ENCODE peak calls at places on chromosomes 5 and 9, in six cellular contexts. One of them, this sample, is unnamed.

GRCh38 chr5:172266071-172266675 is 17.4 kb downstream of the UBTD2 start:
- DNase-seq in A172: no peak
- DNase-seq in IMR-90: peak; percentile 25
- DNase-seq in effector memory CD4-positive, alpha-beta T cell: no peak
- DNase-seq in activated gamma-delta T cell treated with Interleukin-2 at 50 U/mL for 16 hours: no peak
- DNase-seq in stimulated activated CD8-positive, alpha-beta memory T cell treated with anti-CD3 and anti-CD28 coated beads, Interleukin-15, amount 100 ng/mL, for 24 hours: no peak
- DNase-seq in this sample: no peak

GRCh38 chr5:12316812-12317211 is 412.6 kb upstream of the CTNND2 start:
- DNase-seq in IMR-90: no peak
- DNase-seq in A172: no peak
- DNase-seq in activated gamma-delta T cell treated with Interleukin-2 at 50 U/mL for 16 hours: no peak
- DNase-seq in effector memory CD4-positive, alpha-beta T cell: no peak
- DNase-seq in stimulated activated CD8-positive, alpha-beta memory T cell treated with anti-CD3 and anti-CD28 coated beads, Interleukin-15, amount 100 ng/mL, for 24 hours: no peak
- DNase-seq in this sample: no peak

GRCh38 chr9:100213730-100214477 is 114.9 kb downstream of the INVS start:
- DNase-seq in stimulated activated CD8-positive, alpha-beta memory T cell treated with anti-CD3 and anti-CD28 coated beads, Interleukin-15, amount 100 ng/mL, for 24 hours: no peak
- DNase-seq in IMR-90: peak; percentile 88
- DNase-seq in activated gamma-delta T cell treated with Interleukin-2 at 50 U/mL for 16 hours: no peak
- DNase-seq in A172: peak; percentile 38
- DNase-seq in effector memory CD4-positive, alpha-beta T cell: no peak
- DNase-seq in this sample: no peak

GRCh38 chr5:159385994-159386711 is 55.9 kb upstream of the IL12B start:
- DNase-seq in effector memory CD4-positive, alpha-beta T cell: no peak
- DNase-seq in A172: no peak
- DNase-seq in IMR-90: no peak
- DNase-seq in activated gamma-delta T cell treated with Interleukin-2 at 50 U/mL for 16 hours: no peak
- DNase-seq in stimulated activated CD8-positive, alpha-beta memory T cell treated with anti-CD3 and anti-CD28 coated beads, Interleukin-15, amount 100 ng/mL, for 24 hours: no peak
- DNase-seq in this sample: no peak

GRCh38 chr9:136527721-136528710 is 17.8 kb downstream of the NOTCH1 start:
- DNase-seq in effector memory CD4-positive, alpha-beta T cell: no peak
- DNase-seq in activated gamma-delta T cell treated with Interleukin-2 at 50 U/mL for 16 hours: no peak
- DNase-seq in A172: peak; percentile 52
- DNase-seq in stimulated activated CD8-positive, alpha-beta memory T cell treated with anti-CD3 and anti-CD28 coated beads, Interleukin-15, amount 100 ng/mL, for 24 hours: no peak
- DNase-seq in IMR-90: no peak
- DNase-seq in this sample: no peak

GRCh38 chr9:115553082-115553481 is 435.1 kb upstream of the TNC start:
- DNase-seq in IMR-90: no peak
- DNase-seq in stimulated activated CD8-positive, alpha-beta memory T cell treated with anti-CD3 and anti-CD28 coated beads, Interleukin-15, amount 100 ng/mL, for 24 hours: no peak
- DNase-seq in A172: no peak
- DNase-seq in activated gamma-delta T cell treated with Interleukin-2 at 50 U/mL for 16 hours: no peak
- DNase-seq in effector memory CD4-positive, alpha-beta T cell: no peak
- DNase-seq in this sample: no peak

GRCh38 chr5:56900858-56901578 is 8.4 kb upstream of the SETD9 start:
- DNase-seq in activated gamma-delta T cell treated with Interleukin-2 at 50 U/mL for 16 hours: peak; percentile 21
- DNase-seq in IMR-90: peak; percentile 38
- DNase-seq in stimulated activated CD8-positive, alpha-beta memory T cell treated with anti-CD3 and anti-CD28 coated beads, Interleukin-15, amount 100 ng/mL, for 24 hours: no peak
- DNase-seq in effector memory CD4-positive, alpha-beta T cell: peak; percentile 4
- DNase-seq in A172: peak; percentile 55
- DNase-seq in this sample: peak; percentile 52

GRCh38 chr5:1411099-1411498 is 34.1 kb downstream of the SLC6A3 start:
- DNase-seq in IMR-90: no peak
- DNase-seq in effector memory CD4-positive, alpha-beta T cell: no peak
- DNase-seq in activated gamma-delta T cell treated with Interleukin-2 at 50 U/mL for 16 hours: no peak
- DNase-seq in A172: no peak
- DNase-seq in stimulated activated CD8-positive, alpha-beta memory T cell treated with anti-CD3 and anti-CD28 coated beads, Interleukin-15, amount 100 ng/mL, for 24 hours: no peak
- DNase-seq in this sample: no peak

GRCh38 chr5:74394924-74395880 is 245.3 kb downstream of the ENC1 start:
- DNase-seq in stimulated activated CD8-positive, alpha-beta memory T cell treated with anti-CD3 and anti-CD28 coated beads, Interleukin-15, amount 100 ng/mL, for 24 hours: no peak
- DNase-seq in IMR-90: no peak
- DNase-seq in effector memory CD4-positive, alpha-beta T cell: no peak
- DNase-seq in activated gamma-delta T cell treated with Interleukin-2 at 50 U/mL for 16 hours: no peak
- DNase-seq in A172: peak; percentile 14
- DNase-seq in this sample: no peak

GRCh38 chr5:54551906-54552305 is 34.3 kb downstream of the SNX18 start:
- DNase-seq in A172: no peak
- DNase-seq in IMR-90: no peak
- DNase-seq in effector memory CD4-positive, alpha-beta T cell: no peak
- DNase-seq in activated gamma-delta T cell treated with Interleukin-2 at 50 U/mL for 16 hours: no peak
- DNase-seq in stimulated activated CD8-positive, alpha-beta memory T cell treated with anti-CD3 and anti-CD28 coated beads, Interleukin-15, amount 100 ng/mL, for 24 hours: no peak
- DNase-seq in this sample: no peak

GRCh38 chr5:34436761-34437501 is 219.2 kb upstream of the RAI14 start:
- DNase-seq in stimulated activated CD8-positive, alpha-beta memory T cell treated with anti-CD3 and anti-CD28 coated beads, Interleukin-15, amount 100 ng/mL, for 24 hours: no peak
- DNase-seq in A172: no peak
- DNase-seq in activated gamma-delta T cell treated with Interleukin-2 at 50 U/mL for 16 hours: no peak
- DNase-seq in IMR-90: peak; percentile 79
- DNase-seq in effector memory CD4-positive, alpha-beta T cell: no peak
- DNase-seq in this sample: no peak

GRCh38 chr5:107853696-107854095 is 183.0 kb upstream of the EFNA5 start:
- DNase-seq in stimulated activated CD8-positive, alpha-beta memory T cell treated with anti-CD3 and anti-CD28 coated beads, Interleukin-15, amount 100 ng/mL, for 24 hours: no peak
- DNase-seq in A172: no peak
- DNase-seq in activated gamma-delta T cell treated with Interleukin-2 at 50 U/mL for 16 hours: no peak
- DNase-seq in IMR-90: no peak
- DNase-seq in effector memory CD4-positive, alpha-beta T cell: no peak
- DNase-seq in this sample: no peak

GRCh38 chr5:1732955-1733354 is 66.7 kb downstream of the MRPL36 start:
- DNase-seq in activated gamma-delta T cell treated with Interleukin-2 at 50 U/mL for 16 hours: no peak
- DNase-seq in IMR-90: no peak
- DNase-seq in effector memory CD4-positive, alpha-beta T cell: no peak
- DNase-seq in stimulated activated CD8-positive, alpha-beta memory T cell treated with anti-CD3 and anti-CD28 coated beads, Interleukin-15, amount 100 ng/mL, for 24 hours: no peak
- DNase-seq in A172: no peak
- DNase-seq in this sample: no peak

GRCh38 chr5:116747881-116748280 is 173.3 kb upstream of the SEMA6A start:
- DNase-seq in effector memory CD4-positive, alpha-beta T cell: no peak
- DNase-seq in stimulated activated CD8-positive, alpha-beta memory T cell treated with anti-CD3 and anti-CD28 coated beads, Interleukin-15, amount 100 ng/mL, for 24 hours: no peak
- DNase-seq in activated gamma-delta T cell treated with Interleukin-2 at 50 U/mL for 16 hours: no peak
- DNase-seq in A172: no peak
- DNase-seq in IMR-90: no peak
- DNase-seq in this sample: no peak

GRCh38 chr5:76744632-76745031 is 28.7 kb downstream of the F2R start:
- DNase-seq in A172: no peak
- DNase-seq in stimulated activated CD8-positive, alpha-beta memory T cell treated with anti-CD3 and anti-CD28 coated beads, Interleukin-15, amount 100 ng/mL, for 24 hours: no peak
- DNase-seq in activated gamma-delta T cell treated with Interleukin-2 at 50 U/mL for 16 hours: no peak
- DNase-seq in IMR-90: no peak
- DNase-seq in effector memory CD4-positive, alpha-beta T cell: no peak
- DNase-seq in this sample: no peak

GRCh38 chr9:78973906-78974305 is 597.9 kb upstream of the TLE4 start:
- DNase-seq in IMR-90: peak; percentile 79
- DNase-seq in A172: peak; percentile 87
- DNase-seq in stimulated activated CD8-positive, alpha-beta memory T cell treated with anti-CD3 and anti-CD28 coated beads, Interleukin-15, amount 100 ng/mL, for 24 hours: no peak
- DNase-seq in activated gamma-delta T cell treated with Interleukin-2 at 50 U/mL for 16 hours: no peak
- DNase-seq in effector memory CD4-positive, alpha-beta T cell: no peak
- DNase-seq in this sample: no peak

GRCh38 chr5:61907995-61908394 is 398.0 kb upstream of the KIF2A start:
- DNase-seq in stimulated activated CD8-positive, alpha-beta memory T cell treated with anti-CD3 and anti-CD28 coated beads, Interleukin-15, amount 100 ng/mL, for 24 hours: no peak
- DNase-seq in IMR-90: no peak
- DNase-seq in effector memory CD4-positive, alpha-beta T cell: no peak
- DNase-seq in A172: no peak
- DNase-seq in activated gamma-delta T cell treated with Interleukin-2 at 50 U/mL for 16 hours: no peak
- DNase-seq in this sample: no peak

GRCh38 chr5:151222769-151223446 is 984 bp downstream of the CCDC69 start:
- DNase-seq in stimulated activated CD8-positive, alpha-beta memory T cell treated with anti-CD3 and anti-CD28 coated beads, Interleukin-15, amount 100 ng/mL, for 24 hours: no peak
- DNase-seq in IMR-90: no peak
- DNase-seq in activated gamma-delta T cell treated with Interleukin-2 at 50 U/mL for 16 hours: peak; percentile 58
- DNase-seq in A172: no peak
- DNase-seq in effector memory CD4-positive, alpha-beta T cell: peak; percentile 45
- DNase-seq in this sample: peak; percentile 23

GRCh38 chr9:85081963-85082362 is 412.4 kb downstream of the NTRK2 start:
- DNase-seq in IMR-90: no peak
- DNase-seq in activated gamma-delta T cell treated with Interleukin-2 at 50 U/mL for 16 hours: no peak
- DNase-seq in A172: no peak
- DNase-seq in stimulated activated CD8-positive, alpha-beta memory T cell treated with anti-CD3 and anti-CD28 coated beads, Interleukin-15, amount 100 ng/mL, for 24 hours: no peak
- DNase-seq in effector memory CD4-positive, alpha-beta T cell: no peak
- DNase-seq in this sample: no peak